ENCODE peak calls at places on chromosomes 11 and 22, in four cellular contexts. P, M, I and N are unnamed samples.
A peak's percentile ranks its signal among the peaks of the same experiment; 100 is the strongest.

GRCh38 chr22:41513391-41513790 is 30.9 kb downstream of the POLR3H start:
- DNase-seq in I (no peak), M (no peak), P (no peak), N (no peak)

GRCh38 chr11:119051440-119052162 is 5.4 kb downstream of the HYOU1 start:
- DNase-seq in I (no peak), M (no peak), P (no peak), N (no peak)

GRCh38 chr11:24234822-24235508 is 261.9 kb upstream of the LUZP2 start:
- DNase-seq in P (peak; percentile 20), I (peak; percentile 42), M (no peak), N (no peak)

GRCh38 chr11:131841028-131841427 is 470.6 kb downstream of the NTM start:
- DNase-seq in P (no peak), I (no peak), M (no peak), N (no peak)

GRCh38 chr11:1549355-1550330 is 22.4 kb downstream of the DUSP8 start:
- DNase-seq in I (no peak), M (no peak), P (no peak), N (no peak)

GRCh38 chr11:5610446-5610845 is 14.0 kb downstream of the TRIM6 start:
- DNase-seq in M (no peak), P (no peak), I (no peak), N (no peak)

GRCh38 chr22:24697671-24698082 is 76.8 kb downstream of the PIWIL3 start:
- DNase-seq in P (peak; percentile 79), M (peak; percentile 28), I (peak; percentile 67), N (no peak)

GRCh38 chr11:46352063-46352841 is 5.0 kb downstream of the DGKZ start:
- DNase-seq in P (no peak), M (no peak), I (peak; percentile 86), N (no peak)

GRCh38 chr22:29332886-29333496 is 17.5 kb upstream of the RASL10A start:
- DNase-seq in P (no peak), M (no peak), I (no peak), N (no peak)

GRCh38 chr11:45021692-45022130 is 71.0 kb upstream of the TP53I11 start:
- DNase-seq in I (peak; percentile 57), P (peak; percentile 49), M (no peak), N (peak; percentile 82)

GRCh38 chr22:46593996-46594946 is 25.9 kb upstream of the GRAMD4 start:
- DNase-seq in P (no peak), I (no peak), M (no peak), N (no peak)

GRCh38 chr22:31588970-31589675 is 72.9 kb downstream of the PISD start:
- DNase-seq in P (peak; percentile 32), M (no peak), I (no peak), N (no peak)

GRCh38 chr11:58788355-58789023 is 56.0 kb downstream of the GLYATL2 start:
- DNase-seq in P (peak; percentile 45), I (peak; percentile 67), M (peak; percentile 89), N (no peak)

GRCh38 chr11:105456950-105457349 is 152.9 kb upstream of the GRIA4 start:
- DNase-seq in I (no peak), P (no peak), M (no peak), N (no peak)

GRCh38 chr22:19292262-19293230 is 1.0 kb upstream of the CLTCL1 start:
- DNase-seq in P (peak; percentile 28), M (no peak), I (peak; percentile 56), N (no peak)

GRCh38 chr22:40137132-40137531 is 40.6 kb upstream of the TNRC6B start:
- DNase-seq in M (no peak), I (no peak), P (no peak), N (no peak)

GRCh38 chr22:44964722-44965078 is 45.1 kb downstream of the PHF21B start:
- DNase-seq in I (no peak), P (no peak), M (no peak), N (no peak)

GRCh38 chr11:117345039-117345438 is 17.4 kb downstream of the CEP164 start:
- DNase-seq in I (no peak), P (no peak), M (no peak), N (no peak)

GRCh38 chr11:72752088-72752914 is at the start of gene ARAP1:
- DNase-seq in M (peak; percentile 84), I (peak; percentile 76), P (peak; percentile 82), N (peak; percentile 72)

GRCh38 chr22:43188829-43189545 is 2.1 kb upstream of the TTLL12 start:
- DNase-seq in I (no peak), P (no peak), M (no peak), N (no peak)

GRCh38 chr22:43186272-43187170 is at the start of gene TTLL12:
- DNase-seq in P (no peak), M (no peak), I (peak; percentile 67), N (no peak)

GRCh38 chr22:43185860-43186261 is 1.1 kb downstream of the TTLL12 start:
- DNase-seq in I (peak; percentile 87), M (no peak), P (peak; percentile 76), N (no peak)

GRCh38 chr22:43183496-43184263 is 3.3 kb downstream of the TTLL12 start:
- DNase-seq in P (no peak), I (no peak), M (no peak), N (no peak)

GRCh38 chr22:43187171-43188099 is 501 bp upstream of the TTLL12 start:
- DNase-seq in I (peak; percentile 97), P (peak; percentile 98), M (peak; percentile 48), N (peak; percentile 95)
- H3K4me1 ChIP-seq in I (peaks cover 13% of the 10 kb centered on the region), P (peaks cover 12% of the 10 kb centered on the region), M (peaks cover 33% of the 10 kb centered on the region), N (no peaks in the 10 kb centered on the region)

GRCh38 chr11:92411431-92411830 is 186.8 kb downstream of the FAT3 start:
- DNase-seq in M (no peak), P (no peak), I (no peak), N (no peak)

GRCh38 chr11:92413757-92414513 is 189.3 kb downstream of the FAT3 start:
- DNase-seq in P (no peak), M (no peak), I (no peak), N (no peak)

GRCh38 chr11:92423133-92423532 is 198.5 kb downstream of the FAT3 start:
- DNase-seq in I (no peak), P (no peak), M (no peak), N (no peak)

GRCh38 chr11:92415246-92415645 is 190.6 kb downstream of the FAT3 start:
- DNase-seq in I (no peak), M (no peak), P (no peak), N (no peak)

GRCh38 chr11:92417326-92417725 is 192.7 kb downstream of the FAT3 start:
- DNase-seq in P (no peak), M (no peak), I (no peak), N (no peak)
- H3K27ac ChIP-seq in P (no peak overlapping the region), M (no peak overlapping the region), I (no peak overlapping the region), N (no peak overlapping the region)

GRCh38 chr11:2738551-2739431 is 39.0 kb upstream of the KCNQ1OT1 start:
- DNase-seq in I (no peak), P (no peak), M (no peak), N (no peak)

GRCh38 chr11:2736577-2737225 is 36.9 kb upstream of the KCNQ1OT1 start:
- DNase-seq in I (no peak), M (no peak), P (peak; percentile 60), N (no peak)

GRCh38 chr11:2735053-2735589 is 35.3 kb upstream of the KCNQ1OT1 start:
- DNase-seq in I (no peak), M (no peak), P (no peak), N (no peak)

GRCh38 chr11:2737876-2738275 is 38.1 kb upstream of the KCNQ1OT1 start:
- DNase-seq in P (peak; percentile 76), I (no peak), M (no peak), N (no peak)

DNA sequence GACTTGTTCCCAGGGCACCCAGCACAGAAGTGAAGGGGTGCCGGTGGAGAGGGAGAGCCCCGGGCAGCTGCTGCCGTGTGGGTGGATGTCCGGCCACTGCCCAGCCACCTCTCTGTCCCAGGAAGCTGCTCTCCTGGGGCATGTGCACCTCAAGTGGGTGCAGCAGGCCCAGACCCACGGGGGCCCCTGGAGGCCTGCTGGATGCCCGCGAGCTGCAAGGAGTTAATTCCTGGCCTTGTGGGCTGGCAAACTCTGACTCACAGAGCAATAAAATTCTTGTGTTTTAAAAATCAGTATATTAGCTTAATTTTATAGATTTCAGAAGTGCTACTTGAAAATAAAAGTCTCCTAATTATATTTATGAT is 37.4 kb upstream of the KCNQ1OT1 start:
- DNase-seq in P (no peak), I (no peak), M (no peak), N (no peak)
- TF ChIP-seq CTCF in P (no peak), I (no peak), M (no peak), N (no peak)

DNA sequence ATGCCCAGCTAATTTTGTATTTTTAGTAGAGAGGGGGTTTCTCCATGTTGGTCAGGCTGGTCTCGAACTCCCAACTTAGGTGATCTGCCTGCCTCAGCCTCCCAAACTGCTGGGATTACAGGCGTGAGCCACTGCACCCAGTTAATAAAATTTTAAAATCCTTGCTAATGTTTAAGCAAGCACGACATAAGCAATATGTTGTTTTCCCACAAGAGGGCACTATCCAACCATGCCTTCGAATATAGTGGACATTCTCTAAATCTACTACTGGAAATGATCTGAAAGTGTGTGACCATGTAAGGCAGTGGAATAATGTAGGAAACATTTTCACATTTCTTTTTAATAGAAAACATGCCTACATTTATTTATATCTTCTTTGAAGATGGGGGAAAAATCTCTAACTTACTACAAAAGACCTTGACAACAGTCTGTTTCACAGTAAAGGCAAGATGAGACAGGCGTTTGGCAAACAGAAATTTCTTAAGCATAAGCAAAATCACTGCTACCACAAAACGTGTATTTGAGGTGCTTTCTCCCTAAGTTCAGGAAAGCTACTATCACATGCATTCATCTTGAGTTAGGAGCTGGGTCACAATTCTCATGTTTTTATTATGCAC is 38.2 kb downstream of the PITPNB start:
- DNase-seq in I (peak; percentile 58), M (peak; percentile 25), P (peak; percentile 57), N (no peak)
- H3K4me1 ChIP-seq in I (peaks cover 35% of the 10 kb centered on the region), M (peaks cover 10% of the 10 kb centered on the region), P (peaks cover 4% of the 10 kb centered on the region), N (peaks cover 65% of the 10 kb centered on the region)

GRCh38 chr22:37973271-37974170 is 10.8 kb downstream of the SOX10 start:
- DNase-seq in P (no peak), I (no peak), M (no peak), N (no peak)

GRCh38 chr22:37971475-37972434 is 12.6 kb downstream of the SOX10 start:
- DNase-seq in M (no peak), P (no peak), I (no peak), N (no peak)

GRCh38 chr22:37979782-37980181 is 4.6 kb downstream of the SOX10 start:
- DNase-seq in M (no peak), P (no peak), I (no peak), N (no peak)

GRCh38 chr22:37972527-37972926 is 11.8 kb downstream of the SOX10 start:
- DNase-seq in M (no peak), P (no peak), I (no peak), N (no peak)

GRCh38 chr22:37976547-37976946 is 7.8 kb downstream of the SOX10 start:
- DNase-seq in M (no peak), I (no peak), P (no peak), N (no peak)
- H3K27ac ChIP-seq in M (no peak overlapping the region), I (no peak overlapping the region), P (no peak overlapping the region), N (no peak overlapping the region)

GRCh38 chr11:93020248-93021088 is 51.0 kb downstream of the MTNR1B start:
- DNase-seq in I (no peak), P (no peak), M (peak; percentile 89), N (no peak)
- TF ChIP-seq CTCF in I (no peak), P (no peak), M (no peak), N (no peak)

GRCh38 chr11:7578276-7578955 is 64.6 kb downstream of the PPFIBP2 start:
- DNase-seq in M (no peak), P (no peak), I (no peak), N (no peak)
- H3K4me1 ChIP-seq in M (peaks cover 43% of the 10 kb centered on the region), P (peaks cover 22% of the 10 kb centered on the region), I (peaks cover 17% of the 10 kb centered on the region), N (peaks cover 64% of the 10 kb centered on the region)

GRCh38 chr11:134399996-134400395 is 12.0 kb downstream of the B3GAT1 start:
- DNase-seq in I (no peak), M (no peak), P (no peak), N (no peak)
- H3K27ac ChIP-seq in I (no peak overlapping the region), M (no peak overlapping the region), P (no peak overlapping the region), N (no peak overlapping the region)